ENCODE peak calls at places on chromosomes 5 and 9, in four cellular contexts. C, Q, U and O are unnamed samples.

GRCh38 chr5:57432876-57433275 is 49.7 kb downstream of the ACTBL2 start:
- DNase-seq in C (no peak), Q (peak; percentile 41), U (no peak), O (no peak)

GRCh38 chr5:1901983-1902382 is 19.3 kb upstream of the IRX4 start:
- DNase-seq in C (no peak), Q (no peak), U (no peak), O (no peak)

GRCh38 chr5:137201876-137202275 is 297.2 kb downstream of the SPOCK1 start:
- DNase-seq in C (peak; percentile 50), Q (no peak), U (no peak), O (no peak)

GRCh38 chr5:173806270-173807035 is 81.7 kb upstream of the CPEB4 start:
- DNase-seq in C (no peak), Q (no peak), U (no peak), O (no peak)

GRCh38 chr9:135130266-135130976 is 43.0 kb downstream of the OLFM1 start:
- DNase-seq in C (no peak), Q (peak; percentile 47), U (peak; percentile 26), O (no peak)

GRCh38 chr5:396715-397032 is 46.3 kb upstream of the EXOC3 start:
- DNase-seq in C (no peak), Q (no peak), U (no peak), O (no peak)

GRCh38 chr5:172521338-172521932 is 67.1 kb upstream of the SH3PXD2B start:
- DNase-seq in C (no peak), Q (no peak), U (no peak), O (no peak)

GRCh38 chr9:89751081-89751855 is 146.5 kb downstream of the GADD45G start:
- DNase-seq in C (no peak), Q (no peak), U (no peak), O (peak; percentile 32)

GRCh38 chr9:15047028-15047551 is 136.9 kb upstream of the FREM1 start:
- DNase-seq in C (no peak), Q (no peak), U (no peak), O (no peak)

GRCh38 chr9:98972641-98973545 is 29.2 kb downstream of the COL15A1 start:
- DNase-seq in C (no peak), Q (no peak), U (no peak), O (no peak)

GRCh38 chr5:179261301-179262125 is 83.7 kb downstream of the ADAMTS2 start:
- DNase-seq in C (no peak), Q (peak; percentile 51), U (no peak), O (peak; percentile 63)

GRCh38 chr9:129752915-129753724 is at the start of gene PTGES:
- DNase-seq in C (peak; percentile 71), Q (peak; percentile 81), U (peak; percentile 78), O (peak; percentile 94)

GRCh38 chr5:143543358-143544255 is 140.1 kb upstream of the NR3C1 start:
- DNase-seq in C (peak; percentile 75), Q (no peak), U (no peak), O (no peak)

GRCh38 chr9:33130961-33131360 is 36.2 kb downstream of the B4GALT1 start:
- DNase-seq in C (no peak), Q (no peak), U (no peak), O (no peak)

GRCh38 chr5:168362097-168362885 is 70.8 kb downstream of the WWC1 start:
- DNase-seq in C (no peak), Q (no peak), U (no peak), O (no peak)

GRCh38 chr5:176784218-176785165 is 25.9 kb upstream of the UNC5A start:
- DNase-seq in C (peak; percentile 82), Q (no peak), U (no peak), O (peak; percentile 41)

GRCh38 chr5:36688722-36689121 is 82.3 kb downstream of the SLC1A3 start:
- DNase-seq in C (no peak), Q (peak; percentile 43), U (no peak), O (no peak)

GRCh38 chr9:113614843-113615648 is 151.5 kb downstream of the RGS3 start:
- DNase-seq in C (peak; percentile 84), Q (no peak), U (no peak), O (peak; percentile 89)

GRCh38 chr9:105188746-105189145 is 55.7 kb upstream of the SLC44A1 start:
- DNase-seq in C (no peak), Q (no peak), U (no peak), O (no peak)

GRCh38 chr5:59569158-59569557 is 324.4 kb downstream of the PDE4D start:
- DNase-seq in C (peak; percentile 67), Q (no peak), U (no peak), O (no peak)

GRCh38 chr5:38871790-38872551 is 26.2 kb downstream of the OSMR start:
- DNase-seq in C (peak; percentile 99), Q (peak; percentile 28), U (no peak), O (no peak)

GRCh38 chr5:175321927-175322532 is 122.0 kb downstream of the DRD1 start:
- DNase-seq in C (peak; percentile 26), Q (peak; percentile 59), U (peak; percentile 18), O (no peak)

GRCh38 chr5:15598294-15598902 is 98.4 kb downstream of the FBXL7 start:
- DNase-seq in C (no peak), Q (peak; percentile 39), U (peak; percentile 20), O (no peak)

GRCh38 chr9:74497750-74498615 is 848 bp downstream of the RORB start:
- DNase-seq in C (peak; percentile 51), Q (no peak), U (no peak), O (peak; percentile 71)

GRCh38 chr5:125659316-125660071 is 763.7 kb upstream of the GRAMD2B start:
- DNase-seq in C (peak; percentile 73), Q (no peak), U (no peak), O (peak; percentile 41)
- H3K27ac ChIP-seq in C (no peak overlapping the region), Q (no peak overlapping the region), U (no peak overlapping the region), O (no peak overlapping the region)

GRCh38 chr9:109478204-109478563 is 19.9 kb downstream of the PTPN3 start:
- DNase-seq in C (no peak), Q (no peak), U (no peak), O (no peak)
- H3K9ac ChIP-seq in C (no peak overlapping the region), Q (no peak overlapping the region), U (no peak overlapping the region), O (no peak overlapping the region)

GRCh38 chr5:155729684-155730059 is 597.3 kb upstream of the SGCD start:
- DNase-seq in C (no peak), Q (no peak), U (no peak), O (peak; percentile 59)

GRCh38 chr5:155727512-155728145 is 599.3 kb upstream of the SGCD start:
- DNase-seq in C (no peak), Q (no peak), U (no peak), O (no peak)

GRCh38 chr5:155726267-155726666 is 600.7 kb upstream of the SGCD start:
- DNase-seq in C (no peak), Q (no peak), U (no peak), O (no peak)

GRCh38 chr5:155728857-155729683 is 597.9 kb upstream of the SGCD start:
- DNase-seq in C (peak; percentile 2), Q (no peak), U (no peak), O (peak; percentile 47)

DNA sequence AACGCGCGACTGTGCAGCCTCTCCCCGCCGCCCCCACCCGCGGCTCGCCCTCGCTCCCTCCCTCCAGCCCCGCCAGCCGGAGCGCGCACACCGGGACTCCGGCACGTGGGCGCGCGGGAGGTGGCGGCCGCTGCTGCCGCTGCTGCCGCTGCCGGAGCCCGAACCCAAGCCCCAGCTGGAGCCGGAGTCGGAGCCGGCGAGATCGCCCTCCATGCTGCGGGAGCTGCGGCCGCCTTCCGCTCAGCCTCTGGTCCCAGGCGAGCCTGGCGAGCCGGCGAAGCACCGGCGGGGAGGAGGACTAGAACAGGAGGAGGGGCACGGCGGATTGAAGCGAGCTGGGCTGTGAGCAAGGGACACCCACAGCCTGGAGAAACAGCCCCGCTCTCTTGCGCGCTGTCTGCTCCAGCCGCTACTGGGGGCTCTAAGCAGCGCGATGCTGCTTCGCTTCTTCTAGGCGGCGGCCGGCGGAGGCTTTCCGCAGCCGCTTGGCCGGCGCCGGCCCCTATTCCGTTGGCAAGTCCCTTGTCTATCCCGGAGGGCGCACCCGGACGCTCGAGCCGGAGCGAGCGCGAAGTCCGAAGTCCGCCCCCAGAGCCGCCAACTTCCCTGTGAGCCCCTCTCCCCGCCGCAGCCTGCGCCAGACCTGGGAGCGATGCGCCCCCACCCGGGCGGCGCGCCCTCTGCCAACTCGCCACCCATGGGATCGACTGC is 598.7 kb upstream of the SGCD start:
- DNase-seq in C (peak; percentile 47), Q (no peak), U (peak; percentile 37), O (peak; percentile 78)
- TF ChIP-seq CTCF in C (no peak), Q (no peak), U (no peak), O (no peak)

GRCh38 chr9:110161940-110162339 is 46.0 kb downstream of the C9orf152 start:
- DNase-seq in C (no peak), Q (no peak), U (no peak), O (no peak)
- H3K27ac ChIP-seq in C (no peak overlapping the region), Q (no peak overlapping the region), U (no peak overlapping the region), O (no peak overlapping the region)

DNA sequence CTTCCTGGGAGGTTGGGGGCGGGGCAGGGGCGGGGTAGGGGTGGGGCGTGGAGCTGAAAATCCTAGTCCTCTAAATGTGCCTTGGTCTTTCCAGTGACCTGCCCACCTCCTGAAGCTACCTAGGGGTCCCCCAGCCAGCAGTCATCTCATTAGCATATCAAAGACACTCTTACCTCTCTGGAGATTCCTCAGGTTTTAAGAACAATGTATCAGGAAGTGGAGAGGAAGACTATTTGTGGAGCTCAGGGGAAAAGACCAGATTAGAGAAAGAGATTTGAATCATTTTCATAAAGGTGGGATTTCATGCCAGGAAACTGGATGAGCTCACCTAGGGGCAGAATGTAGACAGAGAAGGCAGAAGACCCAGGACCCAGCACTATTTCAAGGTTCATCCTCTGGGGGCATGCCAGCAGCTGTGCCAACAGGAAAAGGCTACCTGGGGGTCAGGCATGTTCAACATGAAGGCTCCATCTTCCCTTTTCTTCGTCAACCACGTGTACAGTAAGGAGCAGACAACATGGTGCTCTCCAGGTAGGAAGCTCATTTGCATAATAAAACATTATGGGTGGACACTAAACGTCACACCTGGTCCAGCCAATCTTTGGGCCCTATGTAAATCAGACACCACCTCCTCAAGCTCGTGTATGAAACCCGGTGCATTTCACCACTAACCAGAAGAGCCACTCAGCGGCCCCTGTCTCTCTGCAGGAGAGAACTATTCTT is 6.9 kb downstream of the GMCL2 start:
- DNase-seq in C (no peak), Q (peak; percentile 49), U (no peak), O (no peak)
- H3K9ac ChIP-seq in C (no peak overlapping the region), Q (no peak overlapping the region), U (no peak overlapping the region), O (no peak overlapping the region)

GRCh38 chr5:16666861-16667481 is 50.2 kb upstream of the RETREG1 start:
- DNase-seq in C (no peak), Q (no peak), U (peak; percentile 57), O (peak; percentile 76)
- TF ChIP-seq CTCF in C (peak; percentile 33), Q (peak; percentile 34), U (peak; percentile 21), O (peak; percentile 65)

DNA sequence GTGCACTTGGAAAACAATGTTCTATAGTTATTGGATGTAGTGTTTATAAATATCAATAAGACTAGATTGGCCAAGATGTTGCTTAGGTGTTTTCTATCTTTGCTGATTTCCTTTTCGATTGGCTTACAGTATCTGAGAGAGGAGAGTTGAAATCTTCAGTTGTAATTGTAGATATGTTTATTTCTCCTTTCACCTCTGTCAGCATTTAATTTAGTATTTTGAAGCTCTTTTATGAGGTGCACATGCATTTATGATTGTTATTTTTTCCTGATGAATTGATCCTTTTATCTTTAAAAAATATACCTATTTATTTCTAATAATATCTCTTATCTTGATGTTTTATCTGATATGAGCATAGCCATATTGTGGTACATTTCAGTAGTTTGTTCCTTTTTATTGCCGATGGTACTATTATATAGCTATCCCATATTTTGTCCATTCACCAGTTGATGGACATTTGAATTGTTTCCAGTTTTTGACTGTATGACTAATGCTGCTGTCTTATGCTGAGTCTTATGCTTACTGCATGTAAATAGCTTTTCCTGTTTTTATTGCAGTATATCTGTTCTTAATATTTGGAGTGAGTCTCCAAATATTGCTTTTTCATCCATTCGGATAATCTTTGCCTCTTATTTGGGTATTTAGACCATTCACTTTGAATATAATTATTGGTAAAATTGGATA is 34.7 kb downstream of the ERCC6L2 start:
- DNase-seq in C (no peak), Q (no peak), U (no peak), O (no peak)
- H3K27ac ChIP-seq in C (no peak overlapping the region), Q (no peak overlapping the region), U (no peak overlapping the region), O (no peak overlapping the region)